ENCODE peak calls at places on chromosomes 5 and 9, in four cellular contexts. Y is kidney; G is A549; J is CD8-positive, alpha-beta T cell. C is an unnamed sample.

GRCh38 chr5:151020304-151021031 is at the start of gene GPX3:
- DNase-seq in Y (peak), G (peak), J (peak), C (peak)

GRCh38 chr5:36073595-36074216 is 7.0 kb upstream of the UGT3A2 start:
- DNase-seq in Y (no peak), G (no peak), J (no peak), C (no peak)

GRCh38 chr9:131277673-131278420 is 1.5 kb upstream of the FAM78A start:
- DNase-seq in Y (peak), G (peak), J (peak), C (peak)

GRCh38 chr5:78569441-78569840 is 79.1 kb downstream of the LHFPL2 start:
- DNase-seq in Y (peak), G (no peak), J (no peak), C (no peak)

GRCh38 chr9:89421595-89421994 is 76.3 kb downstream of the SEMA4D start:
- DNase-seq in Y (no peak), G (no peak), J (no peak), C (no peak)

GRCh38 chr5:151911011-151911410 is 13.6 kb downstream of the GLRA1 start:
- DNase-seq in Y (no peak), G (no peak), J (no peak), C (no peak)

GRCh38 chr5:143153332-143154119 is 250.0 kb downstream of the NR3C1 start:
- DNase-seq in Y (peak), G (no peak), J (no peak), C (no peak)

GRCh38 chr9:113464286-113464660 is 746 bp downstream of the RGS3 start:
- DNase-seq in Y (no peak), G (no peak), J (no peak), C (no peak)

GRCh38 chr5:5678909-5679308 is 256.4 kb downstream of the ICE1 start:
- DNase-seq in Y (peak), G (no peak), J (no peak), C (no peak)

GRCh38 chr9:120909904-120910303 is 16.7 kb downstream of the TRAF1 start:
- DNase-seq in Y (no peak), G (no peak), J (peak), C (no peak)

GRCh38 chr9:116383956-116384355 is 230.4 kb downstream of the PAPPA start:
- DNase-seq in Y (no peak), G (no peak), J (no peak), C (no peak)

GRCh38 chr5:122586351-122586750 is 188.5 kb upstream of the SNX2 start:
- DNase-seq in Y (no peak), G (no peak), J (no peak), C (no peak)

GRCh38 chr9:23005061-23005690 is 558.6 kb downstream of the DMRTA1 start:
- DNase-seq in Y (no peak), G (no peak), J (no peak), C (no peak)

GRCh38 chr9:89743576-89744254 is 138.9 kb downstream of the GADD45G start:
- DNase-seq in Y (peak), G (no peak), J (peak), C (no peak)

GRCh38 chr5:145479862-145480261 is 355.3 kb downstream of the PRELID2 start:
- DNase-seq in Y (no peak), G (no peak), J (no peak), C (no peak)

GRCh38 chr5:150058480-150059126 is 27.8 kb downstream of the CSF1R start:
- DNase-seq in Y (no peak), G (no peak), J (no peak), C (no peak)

GRCh38 chr9:22337261-22337660 is 109.4 kb upstream of the DMRTA1 start:
- DNase-seq in Y (no peak), G (no peak), J (no peak), C (no peak)

GRCh38 chr9:131227112-131228058 is 48.9 kb downstream of the FAM78A start:
- DNase-seq in Y (no peak), G (no peak), J (no peak), C (no peak)

GRCh38 chr5:35876922-35877321 is 20.2 kb downstream of the IL7R start:
- DNase-seq in Y (no peak), G (no peak), J (no peak), C (no peak)

GRCh38 chr9:124792976-124793594 is 16.2 kb downstream of the OLFML2A start:
- DNase-seq in Y (no peak), G (no peak), J (no peak), C (no peak)

GRCh38 chr9:124794902-124795491 is 18.1 kb downstream of the OLFML2A start:
- DNase-seq in Y (no peak), G (no peak), J (no peak), C (no peak)

GRCh38 chr9:124791106-124791505 is 14.2 kb downstream of the OLFML2A start:
- DNase-seq in Y (no peak), G (no peak), J (no peak), C (no peak)

GRCh38 chr9:124790301-124790700 is 13.4 kb downstream of the OLFML2A start:
- DNase-seq in Y (no peak), G (no peak), J (no peak), C (no peak)

GRCh38 chr9:124792257-124792975 is 15.5 kb downstream of the OLFML2A start:
- DNase-seq in Y (no peak), G (no peak), J (no peak), C (no peak)
- TF ChIP-seq CTCF in Y (no peak), G (no peak), J (no peak), C (no peak)

DNA sequence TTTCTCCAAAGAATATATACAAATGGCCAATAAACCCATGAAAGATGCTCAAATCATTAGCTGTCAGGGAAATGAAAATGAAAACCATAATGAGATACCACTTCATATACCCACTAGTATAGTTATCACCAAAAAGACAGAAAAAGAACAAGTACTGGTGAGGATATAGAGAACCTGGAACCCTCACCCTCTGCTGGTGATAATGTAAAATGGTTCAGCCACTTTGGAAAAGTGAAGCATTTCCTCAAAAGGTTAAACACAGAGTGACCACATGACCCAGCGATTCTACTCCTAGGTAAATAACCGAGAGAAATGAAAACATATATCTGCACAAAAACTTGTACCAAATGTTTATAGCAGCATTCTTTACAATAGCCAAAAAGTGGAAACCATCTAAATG is 72.0 kb downstream of the HSD17B3 start:
- DNase-seq in Y (no peak), G (no peak), J (no peak), C (no peak)
- TF ChIP-seq CTCF in Y (no peak), G (no peak), J (no peak), C (no peak)

GRCh38 chr5:126868338-126868737 is 91.4 kb downstream of the LMNB1 start:
- DNase-seq in Y (no peak), G (no peak), J (no peak), C (no peak)
- TF ChIP-seq CTCF in Y (no peak), G (no peak), J (no peak), C (no peak)

DNA sequence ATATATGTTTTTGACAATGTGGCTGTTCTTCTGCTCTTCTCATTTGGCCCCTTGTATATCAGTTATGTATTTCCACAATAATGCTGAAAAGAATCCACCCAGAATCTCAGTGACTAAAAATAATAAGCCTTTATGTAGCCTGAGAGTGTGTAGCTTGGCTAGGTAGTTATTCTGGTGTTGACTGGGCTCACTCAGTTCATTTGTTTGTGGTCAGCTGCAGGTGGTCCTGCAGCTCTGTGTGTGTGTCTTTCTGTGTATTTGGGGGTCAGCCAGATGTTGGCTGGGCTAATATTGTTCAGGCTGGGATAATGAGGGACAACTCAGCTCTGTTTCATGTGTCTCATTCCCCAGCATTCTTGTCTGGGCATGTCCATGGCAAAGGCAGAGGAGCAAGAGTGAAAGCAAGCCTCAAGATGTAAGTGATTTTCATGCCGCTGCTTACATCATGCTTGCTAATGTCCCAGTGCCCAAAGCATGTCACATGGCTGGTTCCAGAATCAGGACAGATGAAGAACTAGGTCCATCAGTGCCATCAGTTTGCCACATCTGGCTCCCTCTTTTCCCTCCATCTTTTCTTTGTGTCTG is 162.8 kb downstream of the KCTD16 start:
- DNase-seq in Y (no peak), G (no peak), J (no peak), C (no peak)
- TF ChIP-seq CTCF in Y (no peak), G (no peak), J (no peak), C (no peak)

DNA sequence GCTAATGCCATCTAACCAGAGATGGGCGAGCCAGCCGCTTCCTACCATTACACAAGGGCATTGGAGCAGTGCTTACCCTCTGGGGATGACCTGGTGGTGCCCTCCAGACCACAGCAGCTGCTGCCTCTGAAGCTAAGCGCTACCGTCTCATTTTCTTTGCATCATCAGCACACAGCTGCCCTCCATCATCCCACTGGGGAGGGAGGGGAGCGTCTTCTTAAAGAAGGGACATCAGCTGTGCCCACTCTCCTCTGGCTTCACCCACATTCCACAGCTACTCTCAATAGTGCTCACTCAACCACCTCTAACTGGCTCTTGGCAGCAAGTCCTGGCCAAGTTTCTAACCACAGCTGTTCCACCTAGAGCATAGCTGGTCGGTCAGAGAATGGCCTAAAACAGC is 503.4 kb downstream of the NFIB start:
- DNase-seq in Y (peak), G (no peak), J (no peak), C (no peak)
- TF ChIP-seq CTCF in Y (no peak), G (no peak), J (no peak), C (no peak)

DNA sequence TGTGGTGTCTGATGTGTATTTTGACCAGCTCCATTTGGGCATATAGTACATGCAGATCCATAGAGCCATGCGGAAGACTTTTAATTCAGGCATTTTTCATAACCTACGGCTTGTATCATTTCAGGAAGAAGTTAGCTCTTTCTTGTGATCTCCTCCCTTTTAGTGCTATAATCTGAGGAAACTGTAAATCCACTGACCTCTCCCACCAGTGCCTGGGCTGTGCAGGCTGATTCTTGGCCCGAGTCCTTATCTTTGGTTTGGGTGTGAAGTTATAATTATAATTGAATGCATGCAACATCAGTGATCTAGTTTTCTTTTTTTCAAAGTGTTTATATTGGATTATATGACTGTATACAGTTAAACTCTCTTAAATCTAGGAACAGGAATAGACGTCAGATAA is 247.9 kb downstream of the PCSK5 start:
- DNase-seq in Y (no peak), G (no peak), J (no peak), C (no peak)
- TF ChIP-seq CTCF in Y (no peak), G (no peak), J (no peak), C (no peak)